ENCODE peak calls at places on chromosomes 4 and X, in five cellular contexts. W is psoas muscle, K is IMR-90, P is left ventricle myocardium inferior, D is astrocyte. M is an unnamed sample.
A peak's percentile ranks its signal among the peaks of the same experiment; 100 is the strongest.

GRCh38 chr4:74104145-74104544 is 5.2 kb upstream of the CXCL2 start:
- DNase-seq in W (no peak), K (no peak), P (no peak), D (peak; percentile 47), M (no peak)

GRCh38 chr4:5110901-5111300 is 59.6 kb downstream of the STK32B start:
- DNase-seq in W (no peak), K (no peak), P (no peak), D (no peak), M (no peak)

GRCh38 chrX:17082831-17083230 is 136.4 kb downstream of the REPS2 start:
- DNase-seq in W (no peak), K (no peak), P (no peak), D (no peak), M (peak; percentile 36)

GRCh38 chr4:101037938-101038413 is 309.4 kb downstream of the PPP3CA start:
- DNase-seq in W (no peak), K (peak; percentile 13), P (no peak), D (no peak), M (no peak)

GRCh38 chr4:26055855-26056254 is 141.8 kb downstream of the SMIM20 start:
- DNase-seq in W (no peak), K (no peak), P (no peak), D (no peak), M (no peak)

GRCh38 chr4:87109945-87110344 is 110.5 kb downstream of the KLHL8 start:
- DNase-seq in W (no peak), K (no peak), P (no peak), D (no peak), M (no peak)

GRCh38 chr4:82578935-82579334 is 17.1 kb upstream of the TMEM150C start:
- DNase-seq in W (no peak), K (no peak), P (no peak), D (no peak), M (no peak)

GRCh38 chr4:90030953-90031352 is 96.2 kb upstream of the CCSER1 start:
- DNase-seq in W (no peak), K (no peak), P (no peak), D (no peak), M (peak; percentile 2)

GRCh38 chr4:57098945-57099344 is 11.2 kb downstream of the IGFBP7 start:
- DNase-seq in W (no peak), K (peak; percentile 91), P (no peak), D (peak; percentile 91), M (no peak)

GRCh38 chr4:142953171-142953570 is 107.1 kb upstream of the INPP4B start:
- DNase-seq in W (no peak), K (no peak), P (no peak), D (no peak), M (no peak)

GRCh38 chrX:150032742-150033141 is 94.5 kb upstream of the EOLA2 start:
- DNase-seq in W (no peak), K (peak; percentile 81), P (no peak), D (peak; percentile 44), M (peak; percentile 76)

GRCh38 chrX:129777218-129777768 is 2.5 kb upstream of the SASH3 start:
- DNase-seq in W (peak; percentile 68), K (no peak), P (peak; percentile 31), D (no peak), M (no peak)

GRCh38 chr4:10721616-10722015 is 37.0 kb upstream of the CLNK start:
- DNase-seq in W (no peak), K (no peak), P (no peak), D (no peak), M (no peak)

GRCh38 chr4:85409251-85409650 is 65.7 kb upstream of the ARHGAP24 start:
- DNase-seq in W (no peak), K (no peak), P (no peak), D (peak; percentile 25), M (no peak)

GRCh38 chr4:81032805-81033684 is 2.5 kb downstream of the BMP3 start:
- DNase-seq in W (no peak), K (peak; percentile 16), P (no peak), D (no peak), M (no peak)

GRCh38 chr4:145868637-145869409 is 69.8 kb downstream of the ZNF827 start:
- DNase-seq in W (no peak), K (peak; percentile 12), P (no peak), D (no peak), M (no peak)

GRCh38 chr4:147546341-147546740 is 65.4 kb downstream of the EDNRA start:
- DNase-seq in W (no peak), K (peak; percentile 99), P (no peak), D (peak; percentile 96), M (peak; percentile 87)

GRCh38 chrX:129634541-129634940 is 20.2 kb downstream of the APLN start:
- DNase-seq in W (no peak), K (no peak), P (no peak), D (no peak), M (no peak)

GRCh38 chr4:101643201-101643600 is 147.3 kb upstream of the BANK1 start:
- DNase-seq in W (no peak), K (no peak), P (no peak), D (peak; percentile 11), M (peak; percentile 87)

GRCh38 chrX:68754406-68754805 is 74.4 kb upstream of the EFNB1 start:
- DNase-seq in W (no peak), K (no peak), P (no peak), D (no peak), M (no peak)

GRCh38 chr4:1644906-1645657 is 39.0 kb downstream of the FAM53A start:
- DNase-seq in W (peak; percentile 68), K (no peak), P (peak; percentile 44), D (peak; percentile 18), M (peak; percentile 60)

GRCh38 chr4:76194325-76194724 is 19.3 kb downstream of the SCARB2 start:
- DNase-seq in W (no peak), K (peak; percentile 94), P (no peak), D (peak; percentile 98), M (peak; percentile 95)

GRCh38 chr4:101933855-101934254 is 143.3 kb downstream of the BANK1 start:
- DNase-seq in W (no peak), K (no peak), P (no peak), D (no peak), M (no peak)

GRCh38 chr4:89836897-89837384 is at the start of gene SNCA:
- DNase-seq in W (peak; percentile 60), K (peak; percentile 21), P (peak; percentile 49), D (peak; percentile 53), M (peak; percentile 71)

GRCh38 chr4:163558539-163559044 is 64.1 kb downstream of the TMA16 start:
- DNase-seq in W (no peak), K (no peak), P (no peak), D (no peak), M (no peak)

GRCh38 chr4:22462693-22463092 is 53.2 kb downstream of the ADGRA3 start:
- DNase-seq in W (no peak), K (no peak), P (no peak), D (no peak), M (no peak)

GRCh38 chr4:6548201-6548881 is 26.6 kb upstream of the MAN2B2 start:
- DNase-seq in W (no peak), K (peak; percentile 22), P (peak; percentile 26), D (no peak), M (peak; percentile 39)

GRCh38 chrX:47218920-47219815 is 687 bp downstream of the CDK16 start:
- DNase-seq in W (peak; percentile 83), K (no peak), P (peak; percentile 38), D (no peak), M (no peak)

GRCh38 chr4:108337923-108338322 is 169.2 kb upstream of the LEF1 start:
- DNase-seq in W (no peak), K (peak; percentile 10), P (no peak), D (peak; percentile 76), M (no peak)

DNA sequence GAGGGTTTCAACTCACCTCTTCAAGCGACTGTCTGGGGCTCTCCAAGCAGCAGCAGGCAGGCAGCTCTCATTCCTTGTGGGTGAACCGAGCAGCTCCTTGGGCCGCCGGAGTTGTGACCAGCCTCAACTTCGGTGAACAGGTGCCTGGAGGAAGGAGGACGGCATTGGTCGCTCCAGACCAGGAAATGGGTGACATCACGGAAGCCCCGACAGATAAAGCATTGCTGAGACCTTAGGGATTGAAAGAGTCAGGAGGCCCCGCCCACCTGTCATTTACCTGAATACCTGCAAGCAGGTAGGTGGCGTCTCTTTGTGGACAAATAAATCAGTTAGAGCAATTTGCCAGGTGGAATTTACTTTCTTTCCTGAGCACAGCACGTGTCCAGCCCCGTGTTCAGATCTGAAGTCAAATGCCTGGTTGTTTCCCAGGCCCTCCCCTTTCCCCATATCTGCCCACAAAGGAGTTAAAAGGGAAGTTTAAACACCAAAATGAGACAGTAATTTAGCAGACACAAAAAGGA is at the start of gene LNX1:
- DNase-seq in W (no peak), K (no peak), P (no peak), D (no peak), M (peak; percentile 79)
- H3K27ac ChIP-seq in W (no peak within 1 kb of the TSS), K (no peak within 1 kb of the TSS), P (no peak within 1 kb of the TSS), D (no peak within 1 kb of the TSS), M (peak within 1 kb of the TSS; percentile 86)

GRCh38 chrX:118552501-118552900 is 56.9 kb downstream of the DOCK11 start:
- DNase-seq in W (no peak), K (peak; percentile 71), P (no peak), D (peak; percentile 76), M (peak; percentile 66)

GRCh38 chrX:118550792-118551191 is 55.2 kb downstream of the DOCK11 start:
- DNase-seq in W (no peak), K (peak; percentile 28), P (no peak), D (peak; percentile 6), M (peak; percentile 71)

GRCh38 chrX:118553042-118553714 is 57.6 kb downstream of the DOCK11 start:
- DNase-seq in W (no peak), K (no peak), P (no peak), D (peak; percentile 57), M (no peak)

GRCh38 chrX:118548831-118549230 is 53.2 kb downstream of the DOCK11 start:
- DNase-seq in W (no peak), K (no peak), P (no peak), D (no peak), M (no peak)

DNA sequence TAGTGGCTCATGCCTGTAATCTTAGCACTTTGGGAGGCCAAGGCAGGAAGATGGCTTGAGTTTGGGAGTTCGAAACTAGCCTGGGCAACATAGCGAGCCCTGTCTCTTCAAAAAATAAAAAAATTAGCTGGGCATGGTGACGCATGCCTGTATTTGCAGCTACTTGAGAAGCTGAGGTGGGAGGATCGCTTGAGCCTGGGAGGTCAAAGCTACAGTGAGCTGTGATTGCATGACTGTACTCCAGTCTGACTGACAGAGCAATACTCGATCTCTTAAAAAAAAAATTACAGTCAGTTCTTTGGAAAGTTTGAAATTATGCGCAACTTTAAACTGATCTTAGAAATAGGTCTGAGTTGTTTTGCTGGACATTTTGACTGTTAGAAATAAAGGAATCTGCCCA is 55.8 kb downstream of the DOCK11 start:
- DNase-seq in W (no peak), K (no peak), P (no peak), D (no peak), M (peak; percentile 60)
- H3K27ac ChIP-seq in W (no peak overlapping the region), K (no peak overlapping the region), P (no peak overlapping the region), D (no peak overlapping the region), M (peak overlapping the region; percentile 21)

GRCh38 chrX:120365320-120365719 is 3.4 kb downstream of the ATP1B4 start:
- DNase-seq in W (peak; percentile 91), K (no peak), P (peak; percentile 37), D (no peak), M (no peak)
- H3K27ac ChIP-seq in W (peak overlapping the region; percentile 71), K (no peak overlapping the region), P (peak overlapping the region; percentile 38), D (no peak overlapping the region), M (no peak overlapping the region)

DNA sequence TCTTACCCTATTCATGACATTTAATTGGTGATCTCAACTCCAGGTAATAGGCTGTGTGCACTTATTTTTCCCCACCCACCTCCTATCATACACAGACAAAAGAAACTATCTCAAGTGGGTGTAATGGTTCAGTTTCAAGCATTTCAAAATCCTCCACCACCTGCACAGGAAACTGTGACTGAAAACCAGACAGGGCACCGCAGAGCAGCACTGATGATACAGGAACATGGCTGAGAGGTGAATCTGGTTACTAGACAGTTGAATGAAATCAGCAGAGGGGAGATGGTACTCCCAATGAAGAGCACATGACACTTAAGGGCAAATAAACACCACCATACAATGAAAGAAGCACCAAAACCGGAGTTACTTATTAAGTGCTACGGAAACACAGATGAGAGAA is 78.4 kb downstream of the CAMK2D start:
- DNase-seq in W (no peak), K (no peak), P (no peak), D (no peak), M (peak; percentile 15)
- H3K27ac ChIP-seq in W (peak overlapping the region; percentile 82), K (peak overlapping the region; percentile 72), P (peak overlapping the region; percentile 83), D (peak overlapping the region; percentile 63), M (no peak overlapping the region)